ENCODE peak calls at places on chromosomes 6 and 20, in five cellular contexts. T is NCI-H1092; U is activated T-helper 2 cell treated with anti-CD3 and anti-CD28 coated beads, Interferon-gamma antibody, Interleukin-2, Interleukin-4, amounts not matched to agents 10 μg/mL and 5 μg/mL and 100 μg/mL, durations not matched to agents 14 hours and 24 hours and 36 hours; D is SHP77; C is endothelial cell. B is an unnamed sample.

GRCh38 chr20:63554361-63555278 is 661 bp downstream of the FNDC11 start:
- DNase-seq in T (no peak), U (no peak), D (no peak), C (no peak), B (no peak)

GRCh38 chr20:32971703-32972161 is 32.5 kb downstream of the SUN5 start:
- DNase-seq in T (no peak), U (no peak), D (no peak), C (no peak), B (no peak)

GRCh38 chr6:146361367-146361924 is 182.2 kb upstream of the RAB32 start:
- DNase-seq in T (no peak), U (no peak), D (no peak), C (no peak), B (peak)

GRCh38 chr20:43495388-43495787 is 12.1 kb upstream of the L3MBTL1 start:
- DNase-seq in T (no peak), U (no peak), D (no peak), C (no peak), B (no peak)

GRCh38 chr6:39610229-39610628 is 115.0 kb downstream of the KIF6 start:
- DNase-seq in T (no peak), U (no peak), D (no peak), C (no peak), B (no peak)

GRCh38 chr6:29439006-29439405 is at the start of gene OR10C1:
- DNase-seq in T (no peak), U (no peak), D (no peak), C (no peak), B (no peak)

GRCh38 chr6:37634238-37634826 is 63.4 kb downstream of the MDGA1 start:
- DNase-seq in T (no peak), U (no peak), D (no peak), C (no peak), B (no peak)

GRCh38 chr20:62193079-62194025 is 10.5 kb downstream of the MTG2 start:
- DNase-seq in T (no peak), U (no peak), D (no peak), C (no peak), B (no peak)

GRCh38 chr20:462199-462991 is at the start of gene TBC1D20:
- DNase-seq in T (peak), U (peak), D (peak), C (peak), B (peak)

GRCh38 chr20:49419785-49420184 is 62.7 kb downstream of the KCNB1 start:
- DNase-seq in T (no peak), U (no peak), D (no peak), C (no peak), B (no peak)

GRCh38 chr20:5621305-5621704 is 128.9 kb upstream of the SHLD1 start:
- DNase-seq in T (peak), U (no peak), D (peak), C (no peak), B (peak)

GRCh38 chr6:72724545-72724944 is 102.7 kb downstream of the KCNQ5 start:
- DNase-seq in T (no peak), U (no peak), D (no peak), C (no peak), B (no peak)

GRCh38 chr20:37699202-37699601 is 5.4 kb downstream of the CTNNBL1 start:
- DNase-seq in T (no peak), U (no peak), D (no peak), C (no peak), B (peak)

GRCh38 chr6:73525546-73526330 is 4.9 kb upstream of the EEF1A1 start:
- DNase-seq in T (no peak), U (no peak), D (no peak), C (no peak), B (no peak)

GRCh38 chr6:8043221-8043620 is 21.0 kb downstream of the BLOC1S5 start:
- DNase-seq in T (no peak), U (no peak), D (no peak), C (no peak), B (no peak)

GRCh38 chr6:158662607-158663464 is 13.0 kb downstream of the SYTL3 start:
- DNase-seq in T (no peak), U (no peak), D (peak), C (no peak), B (no peak)

GRCh38 chr6:11575408-11576033 is 38.0 kb downstream of the TMEM170B start:
- DNase-seq in T (no peak), U (peak), D (peak), C (peak), B (peak)

GRCh38 chr6:17289491-17290106 is 8.4 kb downstream of the RBM24 start:
- DNase-seq in T (no peak), U (no peak), D (no peak), C (no peak), B (peak)

GRCh38 chr6:45378324-45378926 is 691 bp upstream of the SUPT3H start:
- DNase-seq in T (no peak), U (no peak), D (peak), C (no peak), B (peak)

GRCh38 chr6:2111162-2111677 is 134.2 kb downstream of the GMDS start:
- DNase-seq in T (no peak), U (no peak), D (no peak), C (no peak), B (no peak)

GRCh38 chr6:143222310-143222709 is 161.6 kb downstream of the AIG1 start:
- DNase-seq in T (no peak), U (no peak), D (no peak), C (no peak), B (no peak)

GRCh38 chr6:164035912-164036485 is 621.5 kb downstream of the QKI start:
- DNase-seq in T (no peak), U (no peak), D (no peak), C (no peak), B (no peak)

GRCh38 chr6:37602360-37602759 is 95.3 kb downstream of the MDGA1 start:
- DNase-seq in T (no peak), U (no peak), D (no peak), C (no peak), B (no peak)

B was measured in heart right ventricle.